ENCODE peak calls at places on chromosomes 2 and 18, in ten cellular contexts. W is BE2C, I is fibroblast of the aortic adventitia, N is BJ, X is dorsolateral prefrontal cortex, V is Calu3, B is fibroblast of pulmonary artery, R is bronchial epithelial cell, Y is progenitor cell of endocrine pancreas, O is heart left ventricle. Q is an unnamed sample.

GRCh38 chr2:41475959-41476358 is 571.9 kb upstream of the PKDCC start:
- DNase-seq in W (no peak), I (no peak), N (no peak), X (no peak), V (no peak), B (no peak), R (no peak), Y (no peak), O (no peak), Q (no peak)

GRCh38 chr18:63980027-63980426 is 10.1 kb downstream of the SERPINB8 start:
- DNase-seq in W (no peak), I (no peak), N (no peak), X (no peak), V (no peak), B (no peak), R (no peak), Y (no peak), O (no peak), Q (no peak)

GRCh38 chr2:86671304-86671981 is 47.8 kb upstream of the RNF103 start:
- DNase-seq in W (no peak), I (peak), N (no peak), X (no peak), V (no peak), B (peak), R (peak), Y (no peak), O (no peak), Q (no peak)

GRCh38 chr18:9823805-9824473 is 61.8 kb upstream of the TXNDC2 start:
- DNase-seq in W (no peak), I (peak), N (peak), X (no peak), V (no peak), B (peak), R (no peak), Y (no peak), O (peak), Q (no peak)

GRCh38 chr18:50953822-50954221 is 14.0 kb upstream of the ELAC1 start:
- DNase-seq in W (no peak), I (no peak), N (no peak), X (no peak), V (no peak), B (no peak), R (no peak), Y (no peak), O (no peak), Q (no peak)

GRCh38 chr2:11491348-11491930 is 25.5 kb upstream of the E2F6 start:
- DNase-seq in W (no peak), I (no peak), N (no peak), X (no peak), V (no peak), B (no peak), R (no peak), Y (no peak), O (no peak), Q (no peak)

GRCh38 chr2:222427606-222428320 is 3.4 kb downstream of the SGPP2 start:
- DNase-seq in W (no peak), I (no peak), N (no peak), X (no peak), V (peak), B (no peak), R (peak), Y (no peak), O (no peak), Q (no peak)

GRCh38 chr2:235330775-235331438 is 162.9 kb upstream of the AGAP1 start:
- DNase-seq in W (no peak), I (peak), N (peak), X (no peak), V (peak), B (peak), R (peak), Y (no peak), O (no peak), Q (no peak)

GRCh38 chr2:25684577-25684976 is 11.2 kb upstream of the DTNB start:
- DNase-seq in W (no peak), I (no peak), N (no peak), X (no peak), V (no peak), B (no peak), R (no peak), Y (no peak), O (no peak), Q (no peak)
- TF ChIP-seq CTCF in W (no peak), I (no peak), N (no peak), X (no peak), V (no peak), B (no peak), R (no peak), Y (no peak), O (no peak), Q (no peak)

DNA sequence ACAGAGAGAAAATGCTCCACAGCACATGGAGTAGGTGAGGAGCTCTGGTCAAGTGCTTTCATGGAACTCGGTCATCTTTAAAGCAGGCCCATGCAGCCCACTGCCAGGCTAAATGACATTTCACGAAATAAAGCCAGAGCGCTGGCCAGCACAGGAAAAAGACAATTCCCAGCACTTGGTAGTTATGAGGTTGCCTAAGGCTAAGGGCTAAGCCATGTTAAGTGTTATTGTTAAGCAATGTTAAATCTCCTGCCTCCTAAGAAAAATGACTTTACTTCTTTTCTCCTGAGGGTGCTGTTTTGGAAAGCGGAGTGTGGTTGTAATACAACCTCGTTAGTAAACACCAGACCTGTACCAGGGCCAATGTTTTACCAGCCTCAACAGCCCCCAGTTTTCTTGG is 125.9 kb upstream of the NRP2 start:
- DNase-seq in W (no peak), I (no peak), N (no peak), X (no peak), V (no peak), B (no peak), R (no peak), Y (no peak), O (no peak), Q (no peak)
- TF ChIP-seq CTCF in W (no peak), I (no peak), N (no peak), X (no peak), V (no peak), B (no peak), R (no peak), Y (no peak), O (no peak), Q (no peak)

GRCh38 chr2:46988733-46989481 is 73.3 kb upstream of the MCFD2 start:
- DNase-seq in W (peak), I (no peak), N (no peak), X (peak), V (no peak), B (no peak), R (no peak), Y (no peak), O (peak), Q (no peak)
- TF ChIP-seq CTCF in W (peak), I (peak), N (no peak), X (peak), V (no peak), B (peak), R (no peak), Y (peak), O (peak), Q (peak)

DNA sequence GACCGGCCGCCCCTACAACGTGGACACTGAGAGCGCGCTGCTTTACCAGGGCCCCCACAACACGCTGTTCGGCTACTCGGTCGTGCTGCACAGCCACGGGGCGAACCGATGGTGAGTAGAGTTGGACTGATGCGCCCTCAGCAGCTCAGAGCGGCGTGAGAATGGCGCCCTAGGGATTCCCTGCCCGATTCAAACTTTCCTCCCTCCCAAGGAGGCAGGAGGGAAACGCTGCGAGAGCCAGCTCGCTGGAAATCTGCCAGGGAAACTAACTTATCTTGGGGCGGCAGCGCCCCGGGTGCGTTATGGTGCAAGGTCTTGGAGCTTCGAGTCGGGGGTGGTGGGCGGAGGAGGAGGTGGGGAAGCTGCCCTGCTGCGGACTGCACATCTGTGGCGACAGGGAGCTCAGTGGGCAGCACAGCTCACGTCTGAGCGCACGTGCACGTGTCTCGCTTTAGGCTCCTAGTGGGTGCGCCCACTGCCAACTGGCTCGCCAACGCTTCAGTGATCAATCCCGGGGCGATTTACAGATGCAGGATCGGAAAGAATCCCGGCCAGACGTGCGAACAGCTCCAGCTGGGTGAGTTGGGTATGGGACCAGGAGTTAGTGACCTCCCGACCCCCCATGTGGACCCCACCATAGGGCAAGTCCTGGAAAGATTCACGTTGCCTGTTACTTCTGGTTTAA is 697 bp downstream of the ITGA4 start:
- DNase-seq in W (peak), I (peak), N (no peak), X (no peak), V (no peak), B (peak), R (peak), Y (peak), O (peak), Q (no peak)
- TF ChIP-seq CTCF in W (no peak), I (no peak), N (no peak), X (no peak), V (no peak), B (no peak), R (no peak), Y (no peak), O (no peak), Q (no peak)

GRCh38 chr2:168455692-168456525 is at the start of gene CERS6:
- DNase-seq in W (peak), I (peak), N (peak), X (peak), V (peak), B (peak), R (peak), Y (peak), O (peak), Q (peak)
- TF ChIP-seq CTCF in W (no peak), I (no peak), N (no peak), X (no peak), V (no peak), B (no peak), R (no peak), Y (no peak), O (no peak), Q (no peak)

GRCh38 chr2:148926291-148926961 is 51.4 kb downstream of the KIF5C start:
- DNase-seq in W (peak), I (peak), N (no peak), X (peak), V (peak), B (peak), R (peak), Y (no peak), O (peak), Q (no peak)
- TF ChIP-seq CTCF in W (peak), I (peak), N (peak), X (peak), V (peak), B (peak), R (peak), Y (peak), O (peak), Q (peak)

GRCh38 chr2:150878347-150878746 is 383.3 kb downstream of the RBM43 start:
- DNase-seq in W (no peak), I (peak), N (no peak), X (no peak), V (peak), B (peak), R (peak), Y (no peak), O (no peak), Q (no peak)
- TF ChIP-seq CTCF in W (no peak), I (no peak), N (no peak), X (no peak), V (no peak), B (no peak), R (no peak), Y (no peak), O (no peak), Q (no peak)

DNA sequence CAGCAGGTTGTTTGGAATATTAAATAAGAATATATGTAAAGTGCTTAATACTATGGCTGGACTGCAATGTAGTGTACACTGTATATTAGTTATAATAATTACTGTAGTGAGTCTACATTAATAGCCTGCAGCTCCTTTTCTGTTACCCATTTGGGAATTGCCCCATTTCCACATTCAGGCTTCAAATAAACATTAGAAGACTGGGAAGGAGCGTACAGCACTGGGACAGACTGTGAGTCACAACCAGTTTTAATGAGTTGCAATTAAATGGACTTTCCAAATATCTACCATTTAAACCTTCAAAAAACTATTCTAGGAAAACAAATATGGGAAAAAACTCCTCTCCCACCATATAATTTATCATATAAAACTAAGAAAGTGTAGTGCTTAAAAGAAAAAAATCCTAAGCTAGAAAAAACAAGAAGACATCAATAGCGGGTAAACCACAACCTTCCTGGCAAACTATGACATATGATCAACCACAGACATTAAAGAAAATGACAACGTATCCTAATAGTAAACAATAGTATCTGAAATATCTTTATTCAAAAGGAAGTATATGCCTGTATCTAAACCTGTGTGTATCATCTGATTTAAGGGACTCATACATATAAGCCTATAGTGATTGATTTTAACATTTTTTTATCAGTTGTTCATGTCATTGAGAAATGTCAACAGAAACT is 86.1 kb downstream of the TRIP12 start:
- DNase-seq in W (no peak), I (no peak), N (peak), X (no peak), V (no peak), B (no peak), R (no peak), Y (no peak), O (no peak), Q (no peak)
- TF ChIP-seq CTCF in W (no peak), I (no peak), N (no peak), X (no peak), V (no peak), B (no peak), R (no peak), Y (no peak), O (no peak), Q (no peak)

DNA sequence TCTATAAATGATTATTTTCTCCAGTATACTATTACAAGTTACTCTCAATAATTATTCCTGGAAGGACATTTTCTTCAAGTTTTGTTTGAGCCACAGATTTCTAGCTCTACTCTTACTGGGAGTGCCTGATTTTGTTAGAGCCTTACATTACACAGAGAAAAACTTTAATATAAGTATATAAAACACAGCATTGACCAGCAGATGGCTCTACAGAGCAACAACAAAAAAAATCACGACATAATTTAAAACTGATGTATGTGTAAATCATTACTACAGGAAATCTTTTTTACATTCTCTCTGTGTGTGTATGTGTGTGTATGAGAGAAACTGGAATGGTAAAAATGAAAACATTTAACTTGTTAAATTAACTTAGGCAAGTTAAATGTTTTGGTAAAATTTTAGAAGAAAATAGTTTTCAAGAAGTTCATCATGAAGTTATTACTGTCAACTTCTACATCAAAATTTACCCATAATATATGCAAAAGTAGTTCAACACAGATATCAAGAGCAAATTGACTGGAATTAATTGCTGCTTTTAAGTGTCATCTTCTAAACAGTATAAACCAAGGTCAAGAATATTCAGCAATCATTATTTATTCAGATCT is 103.3 kb downstream of the MDH1 start:
- DNase-seq in W (peak), I (peak), N (peak), X (no peak), V (peak), B (peak), R (peak), Y (no peak), O (no peak), Q (no peak)
- TF ChIP-seq CTCF in W (peak), I (peak), N (peak), X (peak), V (peak), B (peak), R (peak), Y (peak), O (peak), Q (peak)

DNA sequence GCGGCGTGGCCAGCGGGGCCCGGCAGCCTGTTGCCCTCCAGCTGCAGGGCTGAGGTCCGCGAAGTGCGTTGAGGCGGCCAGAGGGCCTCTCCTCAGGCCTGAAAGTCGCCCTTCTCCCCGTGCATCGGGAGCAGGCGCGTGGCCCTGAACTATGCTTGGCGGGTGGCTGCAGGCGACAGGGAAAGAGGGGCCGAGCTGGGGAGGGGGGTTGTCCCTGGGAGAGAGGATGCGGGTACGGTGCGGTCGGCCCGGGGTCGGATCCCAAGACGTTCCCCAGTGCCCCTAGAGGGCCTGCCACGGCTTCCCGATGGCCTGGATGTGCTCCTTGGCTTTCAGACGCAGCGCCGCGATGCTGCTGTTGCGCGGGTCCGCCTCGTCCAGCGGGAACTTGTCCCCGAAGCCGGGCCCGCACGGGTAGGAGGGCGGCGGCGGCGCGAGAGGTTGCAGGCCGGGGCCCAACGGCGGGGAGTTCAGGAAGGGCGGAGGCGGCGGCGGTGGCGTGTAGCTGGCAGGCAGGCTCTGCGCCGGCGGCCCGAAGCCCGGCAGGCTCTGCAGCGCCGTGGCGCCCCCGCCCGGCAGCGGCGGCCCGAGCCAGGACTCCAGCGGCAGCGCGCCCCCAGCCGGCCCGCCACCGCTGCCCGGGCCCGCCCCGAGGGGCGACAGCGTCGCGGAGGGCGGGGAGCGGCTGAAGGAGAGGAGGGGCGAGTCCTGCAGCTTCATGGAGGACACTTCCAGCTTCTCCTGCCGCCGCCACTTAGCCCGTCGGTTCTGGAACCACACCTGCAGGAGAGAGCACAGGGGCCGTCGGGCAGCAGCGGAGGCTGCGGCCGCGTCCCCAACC is 4.3 kb downstream of the RAX start:
- DNase-seq in W (peak), I (no peak), N (no peak), X (no peak), V (peak), B (peak), R (no peak), Y (peak), O (no peak), Q (peak)
- TF ChIP-seq CTCF in W (no peak), I (no peak), N (no peak), X (no peak), V (peak), B (no peak), R (no peak), Y (peak), O (peak), Q (peak)